ENCODE peak calls at places on chromosome 2, in ten cellular contexts. A is left ventricle myocardium inferior; V is NB4; Q is fibroblast of pulmonary artery; M is Caco-2; Z is astrocyte; R is CD8-positive, alpha-beta T cell; I is OCI-LY7; C is fibroblast of lung; O is heart left ventricle. J is an unnamed sample.

GRCh38 chr2:193482557-193482956 is 1287.8 kb upstream of the TMEFF2 start:
- DNase-seq in A (no peak), V (no peak), Q (no peak), M (no peak), Z (no peak), R (no peak), I (no peak), C (no peak), O (no peak), J (no peak)

GRCh38 chr2:64819774-64820688 is 166.3 kb upstream of the SERTAD2 start:
- DNase-seq in A (no peak), V (peak; percentile 83), Q (no peak), M (no peak), Z (no peak), R (no peak), I (peak; percentile 51), C (no peak), O (no peak), J (no peak)

GRCh38 chr2:172976076-172976579 is 99.5 kb upstream of the MAP3K20 start:
- DNase-seq in A (no peak), V (no peak), Q (no peak), M (no peak), Z (no peak), R (no peak), I (no peak), C (no peak), O (no peak), J (no peak)

GRCh38 chr2:69212238-69213028 is 174.6 kb downstream of the GFPT1 start:
- DNase-seq in A (no peak), V (no peak), Q (no peak), M (no peak), Z (no peak), R (no peak), I (no peak), C (no peak), O (no peak), J (no peak)

GRCh38 chr2:23697676-23698075 is 229.2 kb downstream of the ATAD2B start:
- DNase-seq in A (no peak), V (no peak), Q (peak; percentile 23), M (no peak), Z (peak; percentile 80), R (no peak), I (no peak), C (peak; percentile 83), O (no peak), J (no peak)

GRCh38 chr2:45922577-45922988 is 271.1 kb downstream of the PRKCE start:
- DNase-seq in A (peak; percentile 72), V (no peak), Q (peak; percentile 62), M (no peak), Z (peak; percentile 65), R (no peak), I (no peak), C (peak; percentile 75), O (peak; percentile 80), J (no peak)

GRCh38 chr2:168685619-168686453 is 116.6 kb upstream of the NOSTRIN start:
- DNase-seq in A (no peak), V (no peak), Q (peak; percentile 74), M (no peak), Z (peak; percentile 64), R (no peak), I (no peak), C (peak; percentile 66), O (no peak), J (no peak)

GRCh38 chr2:36615214-36615613 is 17.2 kb upstream of the FEZ2 start:
- DNase-seq in A (no peak), V (no peak), Q (peak; percentile 35), M (no peak), Z (no peak), R (no peak), I (no peak), C (no peak), O (no peak), J (peak; percentile 26)

GRCh38 chr2:88452151-88452851 is at the start of gene FOXI3:
- DNase-seq in A (no peak), V (no peak), Q (no peak), M (no peak), Z (no peak), R (no peak), I (no peak), C (no peak), O (no peak), J (peak; percentile 7)

GRCh38 chr2:74835831-74836674 is 2.1 kb downstream of the HK2 start:
- DNase-seq in A (no peak), V (peak; percentile 81), Q (peak; percentile 64), M (no peak), Z (peak; percentile 29), R (no peak), I (peak; percentile 80), C (peak; percentile 38), O (no peak), J (peak; percentile 69)

GRCh38 chr2:239939736-239940483 is 85.2 kb downstream of the NDUFA10 start:
- DNase-seq in A (peak; percentile 59), V (no peak), Q (no peak), M (peak; percentile 12), Z (no peak), R (no peak), I (no peak), C (no peak), O (peak; percentile 21), J (no peak)

GRCh38 chr2:85434677-85435076 is 16.2 kb downstream of the SH2D6 start:
- DNase-seq in A (no peak), V (no peak), Q (no peak), M (no peak), Z (no peak), R (no peak), I (no peak), C (no peak), O (no peak), J (no peak)

GRCh38 chr2:75675908-75676307 is 29.3 kb downstream of the MRPL19 start:
- DNase-seq in A (no peak), V (no peak), Q (no peak), M (no peak), Z (no peak), R (no peak), I (no peak), C (no peak), O (no peak), J (no peak)

GRCh38 chr2:169714699-169715098 is 18.9 kb upstream of the KLHL23 start:
- DNase-seq in A (no peak), V (no peak), Q (no peak), M (no peak), Z (no peak), R (no peak), I (no peak), C (no peak), O (no peak), J (no peak)

GRCh38 chr2:237440819-237441281 is 26.9 kb upstream of the COL6A3 start:
- DNase-seq in A (no peak), V (no peak), Q (peak; percentile 49), M (no peak), Z (no peak), R (no peak), I (no peak), C (no peak), O (no peak), J (no peak)

GRCh38 chr2:241009601-241010530 is 11.4 kb downstream of the SNED1 start:
- DNase-seq in A (no peak), V (peak; percentile 79), Q (peak; percentile 96), M (no peak), Z (peak; percentile 80), R (no peak), I (no peak), C (peak; percentile 86), O (no peak), J (peak; percentile 43)
- H3K4me3 ChIP-seq in A (peak overlapping the region; percentile 53), V (no peak overlapping the region), Q (peak overlapping the region; percentile 27), M (no peak overlapping the region), Z (peak overlapping the region; percentile 43), R (peak overlapping the region; percentile 45), I (no peak overlapping the region), C (no peak overlapping the region), O (peak overlapping the region; percentile 36), J (no peak overlapping the region)

GRCh38 chr2:5914831-5915611 is 222.8 kb downstream of the SOX11 start:
- DNase-seq in A (peak; percentile 55), V (no peak), Q (no peak), M (no peak), Z (peak; percentile 98), R (no peak), I (no peak), C (peak; percentile 98), O (peak; percentile 63), J (no peak)
- TF ChIP-seq CTCF in A (peak; percentile 48), V (no peak), Q (no peak), M (no peak), Z (no peak), R (no peak), I (no peak), C (peak; percentile 39), O (no peak), J (no peak)

GRCh38 chr2:101501443-101501842 is 26.5 kb upstream of the RFX8 start:
- DNase-seq in A (no peak), V (peak; percentile 55), Q (no peak), M (no peak), Z (peak; percentile 62), R (no peak), I (no peak), C (peak; percentile 70), O (no peak), J (no peak)

GRCh38 chr2:101502095-101502494 is 27.2 kb upstream of the RFX8 start:
- DNase-seq in A (no peak), V (no peak), Q (no peak), M (no peak), Z (no peak), R (no peak), I (no peak), C (no peak), O (no peak), J (no peak)

GRCh38 chr2:101496279-101496678 is 21.4 kb upstream of the RFX8 start:
- DNase-seq in A (no peak), V (no peak), Q (no peak), M (no peak), Z (no peak), R (no peak), I (no peak), C (no peak), O (no peak), J (no peak)

GRCh38 chr2:101500860-101501259 is 25.9 kb upstream of the RFX8 start:
- DNase-seq in A (no peak), V (no peak), Q (peak; percentile 81), M (no peak), Z (no peak), R (no peak), I (no peak), C (no peak), O (no peak), J (no peak)

GRCh38 chr2:101500175-101500574 is 25.3 kb upstream of the RFX8 start:
- DNase-seq in A (no peak), V (no peak), Q (peak; percentile 64), M (no peak), Z (peak; percentile 75), R (no peak), I (no peak), C (peak; percentile 80), O (no peak), J (no peak)
- H3K4me3 ChIP-seq in A (no peak overlapping the region), V (no peak overlapping the region), Q (no peak overlapping the region), M (no peak overlapping the region), Z (no peak overlapping the region), R (no peak overlapping the region), I (no peak overlapping the region), C (no peak overlapping the region), O (no peak overlapping the region), J (no peak overlapping the region)

DNA sequence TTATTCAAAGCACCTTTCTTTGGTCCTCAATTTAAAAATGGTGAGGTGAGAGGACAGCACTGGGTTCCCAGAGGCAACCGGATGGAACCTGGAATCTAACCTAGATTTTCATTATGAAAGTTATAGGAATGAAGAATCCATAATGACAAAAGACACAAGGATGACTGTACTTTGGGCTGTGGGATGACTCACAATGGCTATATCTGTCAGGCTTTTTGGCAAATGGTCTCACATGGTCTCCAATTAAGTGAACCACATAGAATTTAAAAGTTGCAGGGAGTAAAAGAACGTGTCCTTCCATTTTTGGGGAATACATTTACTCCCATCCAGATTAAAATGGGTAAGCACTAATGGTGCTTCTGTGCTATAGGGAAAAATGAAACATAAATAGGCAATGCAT is 31.8 kb upstream of the LYPD1 start:
- DNase-seq in A (no peak), V (no peak), Q (no peak), M (no peak), Z (peak; percentile 74), R (no peak), I (no peak), C (peak; percentile 79), O (no peak), J (peak; percentile 17)
- TF ChIP-seq CTCF in A (no peak), V (no peak), Q (no peak), M (no peak), Z (no peak), R (no peak), I (no peak), C (no peak), O (no peak), J (no peak)